ENCODE peak calls at places on chromosomes 3 and 15, in four cellular contexts. K is BE2C, O is IMR-90, Y is GM06990. S is an unnamed sample.

GRCh38 chr3:142497729-142498128 is 49.9 kb upstream of the XRN1 start:
- DNase-seq in K (no peak), O (no peak), Y (no peak), S (no peak)

GRCh38 chr3:108091498-108092259 is 848 bp upstream of the CD47 start:
- DNase-seq in K (peak; percentile 12), O (no peak), Y (no peak), S (no peak)

GRCh38 chr3:61858054-61858453 is 296.7 kb downstream of the PTPRG start:
- DNase-seq in K (no peak), O (peak; percentile 56), Y (no peak), S (no peak)

GRCh38 chr3:184523825-184524615 is 37.6 kb upstream of the EPHB3 start:
- DNase-seq in K (no peak), O (peak; percentile 67), Y (no peak), S (no peak)

GRCh38 chr3:126937533-126938432 is 45.1 kb upstream of the PLXNA1 start:
- DNase-seq in K (peak; percentile 93), O (peak; percentile 56), Y (no peak), S (no peak)

GRCh38 chr3:65028024-65028423 is 340.2 kb upstream of the ADAMTS9 start:
- DNase-seq in K (no peak), O (no peak), Y (no peak), S (no peak)

GRCh38 chr3:184788751-184789150 is 23.2 kb upstream of the VPS8 start:
- DNase-seq in K (no peak), O (no peak), Y (no peak), S (no peak)

GRCh38 chr15:80455668-80456442 is 51.7 kb downstream of the ARNT2 start:
- DNase-seq in K (peak; percentile 56), O (peak; percentile 97), Y (no peak), S (peak; percentile 63)

GRCh38 chr3:72594615-72595215 is 253.5 kb downstream of the SHQ1 start:
- DNase-seq in K (no peak), O (no peak), Y (no peak), S (no peak)

GRCh38 chr3:194089357-194090177 is 46.4 kb upstream of the HES1 start:
- DNase-seq in K (no peak), O (peak; percentile 97), Y (peak; percentile 69), S (no peak)

GRCh38 chr3:189515916-189516531 is 115.2 kb upstream of the TP63 start:
- DNase-seq in K (no peak), O (no peak), Y (no peak), S (no peak)

GRCh38 chr3:132083583-132084372 is 49.0 kb upstream of the CPNE4 start:
- DNase-seq in K (no peak), O (no peak), Y (no peak), S (no peak)

GRCh38 chr15:59294961-59295741 is 77.5 kb downstream of the MYO1E start:
- DNase-seq in K (no peak), O (peak; percentile 95), Y (no peak), S (no peak)

GRCh38 chr3:170346481-170347125 is 10.9 kb upstream of the SKIL start:
- DNase-seq in K (no peak), O (peak; percentile 54), Y (no peak), S (no peak)

GRCh38 chr15:92069308-92070244 is 216.1 kb downstream of the SLCO3A1 start:
- DNase-seq in K (no peak), O (peak; percentile 80), Y (no peak), S (no peak)

GRCh38 chr3:135896613-135897012 is 68.9 kb upstream of the PPP2R3A start:
- DNase-seq in K (no peak), O (peak; percentile 48), Y (no peak), S (no peak)

GRCh38 chr3:45164056-45164455 is 17.9 kb upstream of the CDCP1 start:
- DNase-seq in K (no peak), O (no peak), Y (no peak), S (no peak)

GRCh38 chr15:67079361-67079760 is 14.0 kb downstream of the SMAD3 start:
- DNase-seq in K (no peak), O (peak; percentile 62), Y (no peak), S (no peak)

GRCh38 chr15:67082007-67082536 is 16.7 kb downstream of the SMAD3 start:
- DNase-seq in K (no peak), O (no peak), Y (peak; percentile 65), S (no peak)

GRCh38 chr15:67080118-67080899 is 14.9 kb downstream of the SMAD3 start:
- DNase-seq in K (no peak), O (peak; percentile 66), Y (no peak), S (no peak)

GRCh38 chr15:67083135-67083766 is 17.8 kb downstream of the SMAD3 start:
- DNase-seq in K (no peak), O (peak; percentile 71), Y (peak; percentile 55), S (no peak)

DNA sequence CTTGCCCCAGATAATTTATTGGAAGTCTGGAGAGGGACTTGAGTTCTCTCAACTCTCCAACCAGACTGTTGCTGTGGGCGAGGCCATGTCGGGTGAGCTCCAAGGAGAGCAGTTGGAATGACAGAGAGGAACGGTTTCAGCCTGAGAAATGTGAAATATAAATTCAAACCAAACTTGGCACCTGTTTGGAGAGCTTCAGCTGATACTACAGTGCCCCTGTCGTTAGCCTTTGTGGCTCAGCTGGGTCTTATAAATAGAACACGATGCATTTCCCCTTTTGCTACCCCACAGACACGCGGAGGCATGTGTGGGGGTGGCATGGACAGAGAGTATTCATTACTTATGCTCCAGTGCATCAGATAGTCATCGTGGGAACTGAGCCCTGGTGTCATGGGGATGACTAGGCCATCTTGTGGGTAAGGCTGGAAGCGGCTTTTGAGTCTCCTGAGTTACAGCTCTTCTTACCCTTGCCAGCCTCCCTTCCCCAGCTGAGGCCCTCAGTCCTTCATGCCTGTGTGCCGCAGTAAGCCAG is 15.6 kb downstream of the SMAD3 start:
- DNase-seq in K (no peak), O (peak; percentile 84), Y (peak; percentile 83), S (no peak)
- TF ChIP-seq CTCF in K (peak; percentile 22), O (peak; percentile 27), Y (peak; percentile 58), S (no peak)

GRCh38 chr3:373193-373784 is 176.7 kb downstream of the CHL1 start:
- DNase-seq in K (no peak), O (no peak), Y (no peak), S (no peak)

GRCh38 chr3:380801-381200 is 184.2 kb downstream of the CHL1 start:
- DNase-seq in K (no peak), O (no peak), Y (no peak), S (no peak)

GRCh38 chr3:374459-374858 is 177.9 kb downstream of the CHL1 start:
- DNase-seq in K (no peak), O (no peak), Y (no peak), S (no peak)

GRCh38 chr3:377158-377561 is 180.6 kb downstream of the CHL1 start:
- DNase-seq in K (no peak), O (peak; percentile 63), Y (no peak), S (peak; percentile 8)
- TF ChIP-seq CTCF in K (peak; percentile 33), O (peak; percentile 57), Y (peak; percentile 45), S (peak; percentile 58)

DNA sequence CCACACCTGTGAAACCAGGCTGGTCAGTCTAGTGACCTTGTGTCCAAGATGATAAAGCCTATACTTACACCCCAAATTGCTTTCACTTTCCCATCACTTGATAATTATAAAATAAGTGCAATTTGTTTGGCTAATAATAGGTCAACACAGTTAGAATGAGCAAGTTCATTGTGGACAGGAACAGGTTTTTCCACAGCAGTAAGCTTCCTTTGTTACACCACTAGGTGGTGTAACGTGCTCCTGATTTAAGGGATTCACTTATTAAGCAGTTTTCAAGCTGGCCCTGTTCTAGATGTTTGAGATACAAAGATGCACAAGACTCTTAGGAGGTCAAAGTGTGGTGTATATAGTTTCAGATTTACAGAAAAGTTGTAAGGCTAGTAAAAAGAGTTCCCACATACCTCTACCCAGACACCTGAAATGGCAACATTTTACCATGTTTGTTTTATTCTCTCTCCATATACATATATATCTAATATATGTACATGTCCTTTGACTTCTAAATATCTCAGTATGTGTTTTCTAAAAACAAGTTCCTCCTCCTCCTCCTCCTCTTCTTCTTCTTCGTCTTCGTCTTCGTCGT is 6.8 kb upstream of the MFSD1 start:
- DNase-seq in K (no peak), O (peak; percentile 59), Y (no peak), S (no peak)
- TF ChIP-seq CTCF in K (peak; percentile 78), O (peak; percentile 54), Y (peak; percentile 82), S (peak; percentile 47)

DNA sequence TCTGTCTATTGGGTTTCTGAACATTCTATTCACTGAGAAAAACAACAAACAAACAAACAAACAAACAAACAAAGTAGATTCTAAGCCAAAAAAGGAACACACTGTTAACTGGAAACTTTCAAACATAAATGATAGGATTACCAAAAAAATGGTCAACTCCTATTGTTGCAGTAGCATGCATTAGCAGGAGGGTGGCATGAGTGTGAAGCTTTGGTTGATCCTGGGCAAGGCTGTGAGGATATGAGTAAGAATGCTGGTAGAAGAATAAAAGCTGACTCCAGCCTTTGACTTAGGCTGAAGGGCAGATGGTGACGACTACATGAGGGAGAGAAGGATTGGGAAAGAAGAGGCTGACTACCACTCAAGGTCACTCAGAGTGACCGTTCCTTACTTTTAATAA is 810.3 kb downstream of the VGLL3 start:
- DNase-seq in K (peak; percentile 38), O (no peak), Y (no peak), S (no peak)
- TF ChIP-seq CTCF in K (peak; percentile 58), O (no peak), Y (no peak), S (peak; percentile 15)